ENCODE peak calls at places on chromosomes 1 and 21, in five cellular contexts. R, S, U, E and C are unnamed samples.

GRCh38 chr1:244050835-244051444 is at the start of gene ZBTB18:
- DNase-seq in S (no peak), E (no peak), R (no peak), U (no peak), C (no peak)

GRCh38 chr21:34544032-34544496 is 32.1 kb upstream of the KCNE1 start:
- DNase-seq in R (peak; percentile 85), E (peak; percentile 74), S (peak; percentile 72), U (peak; percentile 49), C (no peak)

GRCh38 chr21:21052672-21053071 is 54.5 kb downstream of the NCAM2 start:
- DNase-seq in E (no peak), U (no peak), S (no peak), R (no peak), C (no peak)

GRCh38 chr1:7847599-7847998 is 5.3 kb downstream of the UTS2 start:
- DNase-seq in U (no peak), S (no peak), R (no peak), E (no peak), C (no peak)

GRCh38 chr1:155002479-155003226 is at the start of gene ZBTB7B:
- DNase-seq in S (no peak), R (peak; percentile 54), U (peak; percentile 64), E (peak; percentile 57), C (no peak)

GRCh38 chr1:39646232-39647081 is 7.0 kb upstream of the HEYL start:
- DNase-seq in E (no peak), S (peak; percentile 61), U (peak; percentile 78), R (peak; percentile 36), C (no peak)

GRCh38 chr1:159005161-159005560 is 4.5 kb upstream of the IFI16 start:
- DNase-seq in R (no peak), E (no peak), S (no peak), U (no peak), C (no peak)

GRCh38 chr1:88982055-88982454 is 10.4 kb downstream of the KYAT3 start:
- DNase-seq in E (no peak), R (no peak), S (no peak), U (no peak), C (no peak)

GRCh38 chr21:44626262-44626661 is 631 bp upstream of the KRTAP10-9 start:
- DNase-seq in E (no peak), S (peak; percentile 32), R (no peak), U (no peak), C (peak; percentile 64)

GRCh38 chr1:47781171-47781959 is 215.8 kb downstream of the TRABD2B start:
- DNase-seq in R (no peak), S (no peak), U (no peak), E (no peak), C (no peak)

GRCh38 chr1:60904079-60904852 is 178.1 kb upstream of the NFIA start:
- DNase-seq in E (no peak), U (no peak), R (no peak), S (no peak), C (peak; percentile 90)

GRCh38 chr1:18556364-18556763 is 74.3 kb upstream of the PAX7 start:
- DNase-seq in R (no peak), U (no peak), S (no peak), E (peak; percentile 28), C (no peak)

GRCh38 chr1:192529031-192529755 is 46.4 kb upstream of the RGS1 start:
- DNase-seq in S (no peak), U (no peak), R (no peak), E (no peak), C (no peak)

GRCh38 chr1:154730251-154730650 is 122.3 kb upstream of the ADAR start:
- DNase-seq in R (no peak), U (no peak), E (peak; percentile 75), S (no peak), C (no peak)

GRCh38 chr21:45132841-45133573 is 58.6 kb downstream of the ADARB1 start:
- DNase-seq in E (no peak), S (no peak), R (no peak), U (no peak), C (no peak)

GRCh38 chr21:17853393-17854275 is 34.5 kb upstream of the C21orf91 start:
- DNase-seq in R (no peak), S (no peak), U (no peak), E (no peak), C (no peak)

GRCh38 chr1:48917070-48917454 is 140.4 kb upstream of the BEND5 start:
- DNase-seq in R (no peak), U (no peak), S (no peak), E (no peak), C (no peak)

GRCh38 chr21:44428281-44428942 is 26.9 kb upstream of the LRRC3 start:
- DNase-seq in S (peak; percentile 83), R (peak; percentile 80), E (peak; percentile 83), U (no peak), C (no peak)

GRCh38 chr1:75992312-75992711 is 60.1 kb upstream of the ASB17 start:
- DNase-seq in S (no peak), E (no peak), U (no peak), R (no peak), C (no peak)

GRCh38 chr1:193767891-193768290 is 581.5 kb upstream of the B3GALT2 start:
- DNase-seq in R (no peak), S (no peak), E (no peak), U (no peak), C (no peak)

GRCh38 chr1:198676253-198676652 is 37.4 kb downstream of the PTPRC start:
- DNase-seq in S (no peak), U (no peak), R (no peak), E (no peak), C (no peak)

GRCh38 chr1:24673336-24673735 is 30.2 kb downstream of the SRRM1 start:
- DNase-seq in S (no peak), U (no peak), R (no peak), E (no peak), C (no peak)

GRCh38 chr1:2046225-2046917 is 3.8 kb upstream of the PRKCZ start:
- DNase-seq in U (no peak), R (peak; percentile 88), E (peak; percentile 64), S (peak; percentile 96), C (no peak)

GRCh38 chr1:155324717-155325595 is 4.3 kb downstream of the RUSC1 start:
- DNase-seq in U (peak; percentile 63), R (peak; percentile 77), S (peak; percentile 91), E (peak; percentile 72), C (no peak)

GRCh38 chr1:15272009-15272781 is 25.2 kb downstream of the FHAD1 start:
- DNase-seq in E (peak; percentile 71), U (peak; percentile 75), S (peak; percentile 70), R (peak; percentile 68), C (no peak)

GRCh38 chr21:32457360-32457840 is 44.9 kb downstream of the EVA1C start:
- DNase-seq in S (no peak), U (peak; percentile 62), E (peak; percentile 74), R (peak; percentile 82), C (no peak)

GRCh38 chr21:36773995-36774394 is 75.1 kb downstream of the SIM2 start:
- DNase-seq in R (no peak), U (no peak), E (no peak), S (no peak), C (no peak)

GRCh38 chr1:101996830-101997485 is at the start of gene OLFM3:
- DNase-seq in U (no peak), S (peak; percentile 81), E (no peak), R (no peak), C (no peak)

GRCh38 chr1:71850515-71850914 is 431.8 kb downstream of the NEGR1 start:
- DNase-seq in E (no peak), R (no peak), U (no peak), S (no peak), C (no peak)

GRCh38 chr21:39353295-39353694 is 4.4 kb upstream of the HMGN1 start:
- DNase-seq in R (no peak), E (no peak), S (no peak), U (no peak), C (no peak)

GRCh38 chr1:205477759-205478247 is 22.0 kb upstream of the BLACAT1 start:
- DNase-seq in R (peak; percentile 67), E (peak; percentile 84), U (no peak), S (no peak), C (no peak)

GRCh38 chr1:153343040-153343681 is 5.5 kb downstream of the PGLYRP4 start:
- DNase-seq in S (peak; percentile 4), E (no peak), R (no peak), U (no peak), C (peak; percentile 66)

GRCh38 chr1:223142269-223142668 is 779 bp downstream of the TLR5 start:
- DNase-seq in S (no peak), R (no peak), E (no peak), U (no peak), C (no peak)
- H3K27ac ChIP-seq in S (no peak overlapping the region), R (peak overlapping the region; percentile 66), E (peak overlapping the region; percentile 82), U (peak overlapping the region; percentile 26), C (peak overlapping the region; percentile 73)

GRCh38 chr1:119327436-119328155 is 41.0 kb upstream of the HAO2 start:
- DNase-seq in E (no peak), R (peak; percentile 62), U (no peak), S (peak; percentile 81), C (no peak)
- TF ChIP-seq EP300 in E (no peak), R (peak; percentile 18), U (no peak), S (no peak), C (no peak)

GRCh38 chr1:109239047-109239579 is 10.2 kb upstream of the CELSR2 start:
- DNase-seq in U (no peak), E (no peak), S (no peak), R (no peak), C (no peak)
- H3K27ac ChIP-seq in U (no peak overlapping the region), E (no peak overlapping the region), S (peak overlapping the region; percentile 50), R (no peak overlapping the region), C (peak overlapping the region; percentile 72)

GRCh38 chr1:10470043-10470442 is 2.3 kb downstream of the DFFA start:
- DNase-seq in U (no peak), S (no peak), R (no peak), E (no peak), C (no peak)

GRCh38 chr1:10471411-10472219 is 714 bp downstream of the DFFA start:
- DNase-seq in U (peak; percentile 56), E (peak; percentile 21), R (no peak), S (peak; percentile 58), C (no peak)

GRCh38 chr1:10473145-10473765 is 926 bp upstream of the DFFA start:
- DNase-seq in E (no peak), R (no peak), U (no peak), S (no peak), C (no peak)

GRCh38 chr1:10474613-10475507 is at the start of gene PEX14:
- DNase-seq in U (peak; percentile 77), R (peak; percentile 91), E (peak; percentile 82), S (peak; percentile 92), C (peak; percentile 95)

DNA sequence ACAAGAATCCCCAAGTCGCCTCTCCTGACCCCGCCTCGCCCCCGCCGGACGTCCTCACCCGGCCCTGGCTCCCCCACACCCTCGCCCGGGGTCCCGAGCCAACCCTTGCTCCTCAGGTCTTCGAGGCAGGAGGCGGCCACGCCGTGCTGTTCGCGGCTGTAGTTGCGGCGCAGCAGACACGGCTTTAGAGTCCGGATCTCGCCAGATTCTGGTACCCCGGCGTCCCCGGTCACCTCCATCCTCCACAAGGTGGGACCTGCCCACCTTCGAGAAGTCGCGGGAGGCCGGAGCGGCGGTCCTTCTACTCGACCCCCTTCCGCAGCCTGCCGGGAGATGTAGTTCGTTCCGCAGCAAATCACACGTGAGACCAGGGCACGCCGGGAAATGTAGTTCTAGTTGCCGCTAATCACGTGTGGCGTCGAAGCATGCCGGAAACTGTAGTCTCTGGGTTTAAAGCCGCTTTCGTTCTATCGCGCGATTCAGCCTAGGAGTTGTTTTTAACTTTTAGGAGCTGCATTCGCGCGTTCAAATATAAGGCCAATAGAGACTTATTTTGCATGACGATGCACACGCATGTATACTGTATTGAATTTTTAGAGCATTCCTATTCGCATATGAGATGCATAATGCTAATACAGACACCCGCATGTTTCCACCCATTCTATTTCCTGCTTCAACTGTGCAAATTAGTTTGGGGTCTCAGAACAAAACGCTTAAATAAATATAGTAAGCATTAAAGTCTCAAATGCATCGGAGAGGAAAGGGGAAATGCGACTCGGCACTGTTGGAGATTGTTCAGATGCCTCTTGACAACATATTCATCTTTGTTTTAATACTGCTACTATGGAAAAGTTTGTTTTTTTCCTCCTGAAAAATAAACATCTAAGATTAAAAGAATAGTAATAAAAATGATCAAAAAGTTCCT is at the start of gene DFFA:
- DNase-seq in U (peak; percentile 93), R (peak; percentile 94), S (peak; percentile 95), E (peak; percentile 94), C (peak; percentile 97)
- TF ChIP-seq EP300 in U (no peak), R (no peak), S (no peak), E (no peak), C (no peak)